ENCODE peak calls at places on chromosomes 1 and 21, in five cellular contexts. E is HFF-Myc, W is left ventricle myocardium inferior, S is thoracic aorta, X is fibroblast of pulmonary artery. Q is an unnamed sample.
A peak's percentile ranks its signal among the peaks of the same experiment; 100 is the strongest.

GRCh38 chr21:16124397-16125130 is 394.8 kb downstream of the USP25 start:
- DNase-seq in E (peak; percentile 59), W (no peak), S (no peak), X (peak; percentile 94), Q (peak; percentile 70)

GRCh38 chr1:24805534-24806301 is 60.5 kb downstream of the CLIC4 start:
- DNase-seq in E (peak; percentile 45), W (no peak), S (peak; percentile 21), X (peak; percentile 87), Q (no peak)

GRCh38 chr21:39660191-39660590 is 47.5 kb downstream of the B3GALT5 start:
- DNase-seq in E (peak; percentile 45), W (peak; percentile 35), S (no peak), X (peak; percentile 28), Q (no peak)

GRCh38 chr1:156111355-156111962 is 3.1 kb upstream of the LMNA start:
- DNase-seq in E (no peak), W (no peak), S (no peak), X (no peak), Q (no peak)

GRCh38 chr1:18608534-18608933 is 22.1 kb upstream of the PAX7 start:
- DNase-seq in E (no peak), W (no peak), S (no peak), X (no peak), Q (no peak)

GRCh38 chr21:32320726-32321125 is 22.1 kb downstream of the MRAP start:
- DNase-seq in E (no peak), W (no peak), S (no peak), X (no peak), Q (no peak)

GRCh38 chr1:48916121-48917069 is 139.7 kb upstream of the BEND5 start:
- DNase-seq in E (peak; percentile 15), W (no peak), S (no peak), X (peak; percentile 80), Q (no peak)

GRCh38 chr1:226920446-226920894 is 19.6 kb upstream of the COQ8A start:
- DNase-seq in E (no peak), W (peak; percentile 76), S (no peak), X (peak; percentile 29), Q (no peak)

GRCh38 chr1:28229089-28229488 is 3.7 kb downstream of the DNAJC8 start:
- DNase-seq in E (no peak), W (no peak), S (no peak), X (no peak), Q (no peak)

GRCh38 chr1:28232558-28233263 is at the start of gene DNAJC8:
- DNase-seq in E (no peak), W (peak; percentile 95), S (peak; percentile 98), X (peak; percentile 94), Q (peak; percentile 73)

GRCh38 chr1:28236656-28237331 is 870 bp downstream of the ATP5IF1 start:
- DNase-seq in E (no peak), W (no peak), S (no peak), X (no peak), Q (no peak)

GRCh38 chr1:28235746-28236655 is at the start of gene ATP5IF1:
- DNase-seq in E (peak; percentile 93), W (peak; percentile 97), S (peak; percentile 95), X (peak; percentile 98), Q (peak; percentile 96)

DNA sequence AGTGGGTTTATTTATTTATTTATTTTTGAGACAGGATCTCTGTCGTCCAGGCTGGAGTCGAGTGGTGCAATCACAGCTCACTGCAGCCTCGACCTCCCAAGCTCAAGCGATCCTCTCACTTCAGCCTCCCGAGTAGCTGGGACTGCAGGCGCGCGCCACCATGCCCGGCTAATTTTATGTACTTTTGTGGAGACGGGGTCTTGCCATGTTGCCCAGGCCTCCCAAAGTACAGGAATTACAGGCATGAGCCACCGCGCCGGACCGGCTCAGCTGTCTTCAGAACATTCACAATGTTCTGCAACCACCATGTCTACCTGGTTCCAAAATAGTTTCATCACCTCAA is 406 bp upstream of the DNAJC8 start:
- DNase-seq in E (no peak), W (no peak), S (no peak), X (no peak), Q (no peak)
- H3K4me3 ChIP-seq in E (peak overlapping the region; percentile 73), W (peak overlapping the region; percentile 95), S (peak overlapping the region; percentile 98), X (no peak overlapping the region), Q (peak overlapping the region; percentile 82)

GRCh38 chr1:225366016-225366415 is 61.8 kb downstream of the LBR start:
- DNase-seq in E (no peak), W (no peak), S (no peak), X (no peak), Q (no peak)

GRCh38 chr1:225361176-225361575 is 66.7 kb downstream of the LBR start:
- DNase-seq in E (no peak), W (no peak), S (no peak), X (no peak), Q (no peak)

GRCh38 chr1:225360119-225360518 is 67.7 kb downstream of the LBR start:
- DNase-seq in E (no peak), W (no peak), S (no peak), X (no peak), Q (no peak)

GRCh38 chr1:225364439-225364838 is 63.4 kb downstream of the LBR start:
- DNase-seq in E (no peak), W (no peak), S (no peak), X (no peak), Q (no peak)

DNA sequence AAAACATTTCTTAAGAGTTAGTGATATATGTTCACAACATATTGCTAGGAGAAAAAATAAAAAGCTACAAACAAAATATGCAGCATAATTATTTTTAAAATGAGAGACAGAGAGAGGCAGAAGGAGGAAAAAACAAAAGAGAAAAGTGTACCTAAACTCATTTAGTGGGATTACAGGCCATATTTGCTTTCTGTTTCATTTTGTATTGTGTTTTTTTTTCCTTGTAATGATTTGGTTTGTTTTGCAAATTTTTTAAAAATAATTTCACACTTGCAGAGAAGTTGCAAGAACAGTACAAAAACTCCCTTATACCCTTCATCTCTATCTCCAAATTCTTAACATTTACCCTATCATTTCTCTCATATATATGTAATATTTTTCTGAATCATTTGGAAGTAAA is 65.0 kb downstream of the LBR start:
- DNase-seq in E (no peak), W (no peak), S (no peak), X (no peak), Q (no peak)
- TF ChIP-seq CTCF in E (no peak), W (no peak), S (no peak), X (no peak), Q (no peak)

DNA sequence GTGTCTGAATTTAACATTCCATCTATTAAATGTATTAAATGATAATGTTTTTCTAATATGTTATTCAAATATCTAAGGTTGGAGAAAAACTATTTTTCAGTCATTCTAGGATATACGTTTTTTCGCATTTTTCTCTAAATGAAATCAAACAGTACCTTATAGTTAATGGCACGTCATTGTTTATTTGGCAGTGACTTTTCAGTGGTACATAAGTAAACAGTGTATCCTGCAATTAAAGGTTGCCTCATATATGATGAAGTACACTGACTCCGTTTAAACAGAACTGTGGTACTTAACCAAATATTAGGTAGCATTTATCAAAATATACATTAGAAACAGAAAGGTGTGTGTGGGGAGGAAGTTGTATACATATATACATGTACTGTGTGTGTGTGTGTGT is 79.2 kb downstream of the EPS15 start:
- DNase-seq in E (no peak), W (no peak), S (no peak), X (no peak), Q (no peak)
- H3K4me3 ChIP-seq in E (no peak overlapping the region), W (no peak overlapping the region), S (no peak overlapping the region), X (no peak overlapping the region), Q (no peak overlapping the region)

GRCh38 chr1:26122988-26123973 is 11.7 kb downstream of the PDIK1L start:
- DNase-seq in E (no peak), W (no peak), S (no peak), X (no peak), Q (no peak)

GRCh38 chr1:26121854-26122773 is 10.5 kb downstream of the PDIK1L start:
- DNase-seq in E (no peak), W (no peak), S (no peak), X (no peak), Q (no peak)

GRCh38 chr1:26125382-26125781 is 13.8 kb downstream of the PDIK1L start:
- DNase-seq in E (no peak), W (no peak), S (no peak), X (no peak), Q (no peak)

GRCh38 chr1:26124433-26125318 is 13.1 kb downstream of the PDIK1L start:
- DNase-seq in E (no peak), W (no peak), S (no peak), X (no peak), Q (no peak)

DNA sequence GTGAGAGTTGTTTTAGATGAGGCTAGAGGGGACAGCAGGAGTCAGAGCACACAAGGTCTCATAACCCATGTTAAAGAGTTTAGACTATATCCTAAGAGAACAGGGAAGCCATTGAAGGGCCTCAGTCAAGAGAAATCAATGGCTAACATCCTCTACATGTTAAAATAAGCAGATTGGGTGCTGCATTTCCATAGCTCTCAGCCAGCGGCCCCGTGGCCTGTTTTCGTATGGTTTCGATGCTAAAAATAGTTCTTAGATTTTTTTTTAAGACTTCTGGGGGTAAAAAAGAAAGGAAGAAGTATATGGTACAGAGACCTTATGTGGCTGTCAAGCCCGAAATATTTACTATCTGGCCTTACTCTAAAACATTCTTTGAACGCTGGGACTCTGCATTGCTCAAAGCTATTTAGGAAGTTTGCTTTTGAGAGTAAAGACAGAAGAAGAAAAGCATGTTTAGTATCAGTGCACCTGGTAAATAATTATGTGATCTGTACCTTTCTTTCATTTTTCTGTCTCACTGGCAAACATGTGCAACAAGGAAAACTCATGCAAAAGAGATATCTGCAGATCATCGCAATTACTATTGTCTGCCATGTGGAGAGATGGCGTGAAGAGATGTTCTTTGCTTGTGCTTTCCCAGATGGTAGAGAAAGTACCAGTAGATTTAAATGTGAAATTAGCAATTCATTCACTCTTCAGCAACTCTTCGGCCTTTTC is 8.4 kb downstream of the PDIK1L start:
- DNase-seq in E (no peak), W (no peak), S (no peak), X (no peak), Q (no peak)
- TF ChIP-seq CTCF in E (no peak), W (no peak), S (no peak), X (no peak), Q (no peak)

GRCh38 chr1:1960480-1961196 is 41.6 kb upstream of the TMEM52 start:
- DNase-seq in E (no peak), W (no peak), S (no peak), X (peak; percentile 73), Q (no peak)

GRCh38 chr1:1958071-1958541 is 39.0 kb upstream of the TMEM52 start:
- DNase-seq in E (no peak), W (no peak), S (no peak), X (no peak), Q (no peak)

GRCh38 chr1:1959459-1959839 is 40.4 kb upstream of the TMEM52 start:
- DNase-seq in E (no peak), W (no peak), S (no peak), X (no peak), Q (no peak)

GRCh38 chr1:1957533-1957961 is 38.5 kb upstream of the TMEM52 start:
- DNase-seq in E (no peak), W (no peak), S (no peak), X (no peak), Q (no peak)

GRCh38 chr1:1959840-1960479 is 40.9 kb upstream of the TMEM52 start:
- DNase-seq in E (no peak), W (peak; percentile 86), S (no peak), X (peak; percentile 80), Q (peak; percentile 58)
- H3K4me3 ChIP-seq in E (no peak overlapping the region), W (peak overlapping the region; percentile 45), S (peak overlapping the region; percentile 29), X (no peak overlapping the region), Q (no peak overlapping the region)

GRCh38 chr1:197865809-197866208 is 36.6 kb upstream of the C1orf53 start:
- DNase-seq in E (no peak), W (no peak), S (no peak), X (no peak), Q (peak; percentile 85)

GRCh38 chr1:197869502-197869890 is 32.9 kb upstream of the C1orf53 start:
- DNase-seq in E (no peak), W (no peak), S (no peak), X (no peak), Q (no peak)

GRCh38 chr1:197868751-197869501 is 33.5 kb upstream of the C1orf53 start:
- DNase-seq in E (peak; percentile 16), W (no peak), S (no peak), X (peak; percentile 78), Q (peak; percentile 53)
- TF ChIP-seq CTCF in E (peak; percentile 55), W (peak; percentile 74), S (peak; percentile 22), X (peak; percentile 75), Q (peak; percentile 67)

Q was measured in LNCaP clone FGC.